ENCODE peak calls at places on chromosomes 3 and 15, in seven cellular contexts. One of them, this sample, is unnamed.

GRCh38 chr15:76345880-76346665 is 9.5 kb downstream of the ISL2 start:
- DNase-seq in dorsolateral prefrontal cortex: no peak
- DNase-seq in psoas muscle: no peak
- DNase-seq in coronary artery: no peak
- DNase-seq in right atrium auricular region: no peak
- DNase-seq in neuronal stem cell: no peak
- DNase-seq in tibial nerve: no peak
- DNase-seq in this sample: no peak

GRCh38 chr3:169913270-169913780 is 2.0 kb downstream of the SAMD7 start:
- DNase-seq in dorsolateral prefrontal cortex: no peak
- DNase-seq in psoas muscle: no peak
- DNase-seq in coronary artery: no peak
- DNase-seq in right atrium auricular region: no peak
- DNase-seq in neuronal stem cell: no peak
- DNase-seq in tibial nerve: no peak
- DNase-seq in this sample: no peak

GRCh38 chr3:177622520-177622919 is 425.2 kb upstream of the TBL1XR1 start:
- DNase-seq in dorsolateral prefrontal cortex: no peak
- DNase-seq in psoas muscle: no peak
- DNase-seq in coronary artery: no peak
- DNase-seq in right atrium auricular region: no peak
- DNase-seq in neuronal stem cell: no peak
- DNase-seq in tibial nerve: no peak
- DNase-seq in this sample: no peak

GRCh38 chr3:101829066-101829830 is 20.1 kb upstream of the NFKBIZ start:
- DNase-seq in dorsolateral prefrontal cortex: peak
- DNase-seq in psoas muscle: peak
- DNase-seq in coronary artery: peak
- DNase-seq in right atrium auricular region: peak
- DNase-seq in neuronal stem cell: no peak
- DNase-seq in tibial nerve: peak
- DNase-seq in this sample: peak

GRCh38 chr3:52062499-52062898 is 6.1 kb upstream of the DUSP7 start:
- DNase-seq in dorsolateral prefrontal cortex: no peak
- DNase-seq in psoas muscle: peak
- DNase-seq in coronary artery: no peak
- DNase-seq in right atrium auricular region: peak
- DNase-seq in neuronal stem cell: no peak
- DNase-seq in tibial nerve: no peak
- DNase-seq in this sample: peak

GRCh38 chr3:177491301-177492031 is 294.2 kb upstream of the TBL1XR1 start:
- DNase-seq in dorsolateral prefrontal cortex: peak
- DNase-seq in psoas muscle: no peak
- DNase-seq in coronary artery: no peak
- DNase-seq in right atrium auricular region: no peak
- DNase-seq in neuronal stem cell: no peak
- DNase-seq in tibial nerve: no peak
- DNase-seq in this sample: no peak

GRCh38 chr3:13021141-13021933 is 51.9 kb downstream of the IQSEC1 start:
- DNase-seq in dorsolateral prefrontal cortex: no peak
- DNase-seq in psoas muscle: peak
- DNase-seq in coronary artery: no peak
- DNase-seq in right atrium auricular region: no peak
- DNase-seq in neuronal stem cell: no peak
- DNase-seq in tibial nerve: peak
- DNase-seq in this sample: no peak

GRCh38 chr15:73781038-73781925 is 28.1 kb upstream of the INSYN1 start:
- DNase-seq in dorsolateral prefrontal cortex: no peak
- DNase-seq in psoas muscle: no peak
- DNase-seq in coronary artery: no peak
- DNase-seq in right atrium auricular region: no peak
- DNase-seq in neuronal stem cell: no peak
- DNase-seq in tibial nerve: no peak
- DNase-seq in this sample: no peak

GRCh38 chr3:150945226-150945625 is 27.3 kb downstream of the CLRN1 start:
- DNase-seq in dorsolateral prefrontal cortex: no peak
- DNase-seq in psoas muscle: no peak
- DNase-seq in coronary artery: no peak
- DNase-seq in right atrium auricular region: no peak
- DNase-seq in neuronal stem cell: no peak
- DNase-seq in tibial nerve: peak
- DNase-seq in this sample: no peak

GRCh38 chr15:25245801-25246622 is 192.8 kb downstream of the UBE3A start:
- DNase-seq in dorsolateral prefrontal cortex: peak
- DNase-seq in psoas muscle: peak
- DNase-seq in coronary artery: peak
- DNase-seq in right atrium auricular region: peak
- DNase-seq in neuronal stem cell: no peak
- DNase-seq in tibial nerve: no peak
- DNase-seq in this sample: no peak

GRCh38 chr3:128971421-128971820 is 22.5 kb downstream of the CFAP92 start:
- DNase-seq in dorsolateral prefrontal cortex: no peak
- DNase-seq in psoas muscle: peak
- DNase-seq in coronary artery: no peak
- DNase-seq in right atrium auricular region: peak
- DNase-seq in neuronal stem cell: no peak
- DNase-seq in tibial nerve: no peak
- DNase-seq in this sample: no peak

GRCh38 chr3:42804831-42805821 is 836 bp upstream of the HIGD1A start:
- DNase-seq in dorsolateral prefrontal cortex: peak
- DNase-seq in psoas muscle: peak
- DNase-seq in coronary artery: peak
- DNase-seq in right atrium auricular region: peak
- DNase-seq in neuronal stem cell: peak
- DNase-seq in tibial nerve: no peak
- DNase-seq in this sample: no peak

GRCh38 chr3:193826126-193826795 is 233.3 kb downstream of the OPA1 start:
- DNase-seq in dorsolateral prefrontal cortex: no peak
- DNase-seq in psoas muscle: peak
- DNase-seq in coronary artery: peak
- DNase-seq in right atrium auricular region: peak
- DNase-seq in neuronal stem cell: no peak
- DNase-seq in tibial nerve: peak
- DNase-seq in this sample: no peak

GRCh38 chr3:156577731-156578130 is 22.8 kb upstream of the SSR3 start:
- DNase-seq in dorsolateral prefrontal cortex: no peak
- DNase-seq in psoas muscle: no peak
- DNase-seq in coronary artery: no peak
- DNase-seq in right atrium auricular region: no peak
- DNase-seq in neuronal stem cell: no peak
- DNase-seq in tibial nerve: no peak
- DNase-seq in this sample: no peak

GRCh38 chr3:43338295-43338694 is 52.0 kb downstream of the SNRK start:
- DNase-seq in dorsolateral prefrontal cortex: no peak
- DNase-seq in psoas muscle: no peak
- DNase-seq in coronary artery: no peak
- DNase-seq in right atrium auricular region: no peak
- DNase-seq in neuronal stem cell: no peak
- DNase-seq in tibial nerve: no peak
- DNase-seq in this sample: no peak

GRCh38 chr15:78059110-78059839 is 18.2 kb downstream of the TBC1D2B start:
- DNase-seq in dorsolateral prefrontal cortex: no peak
- DNase-seq in psoas muscle: no peak
- DNase-seq in coronary artery: no peak
- DNase-seq in right atrium auricular region: no peak
- DNase-seq in neuronal stem cell: no peak
- DNase-seq in tibial nerve: no peak
- DNase-seq in this sample: no peak

GRCh38 chr3:136733317-136733833 is 18.8 kb downstream of the STAG1 start:
- DNase-seq in dorsolateral prefrontal cortex: no peak
- DNase-seq in psoas muscle: no peak
- DNase-seq in coronary artery: no peak
- DNase-seq in right atrium auricular region: no peak
- DNase-seq in neuronal stem cell: no peak
- DNase-seq in tibial nerve: no peak
- DNase-seq in this sample: no peak

GRCh38 chr3:114370537-114371174 is 76.8 kb downstream of the TIGIT start:
- DNase-seq in dorsolateral prefrontal cortex: no peak
- DNase-seq in psoas muscle: no peak
- DNase-seq in coronary artery: no peak
- DNase-seq in right atrium auricular region: no peak
- DNase-seq in neuronal stem cell: no peak
- DNase-seq in tibial nerve: no peak
- DNase-seq in this sample: no peak

DNA sequence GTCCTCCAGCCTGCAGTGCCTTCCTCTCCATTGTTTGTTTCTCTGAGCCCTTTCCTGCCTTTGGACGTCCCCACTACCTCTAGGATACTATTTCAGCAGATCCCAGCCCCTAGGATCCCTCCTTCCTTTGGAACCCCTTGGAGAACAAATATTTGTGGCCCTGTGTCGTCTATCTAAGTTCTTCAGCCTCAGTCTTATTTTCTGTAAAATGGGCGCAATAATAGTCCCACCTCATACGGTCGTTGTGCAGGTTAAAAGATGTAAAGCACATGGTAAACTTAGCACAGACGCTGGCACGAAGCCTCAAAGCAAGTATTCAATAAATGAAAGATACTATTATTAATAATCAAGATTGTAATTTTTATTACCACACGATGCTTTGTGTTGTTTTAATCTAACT is 122.0 kb downstream of the SV2B start:
- DNase-seq in dorsolateral prefrontal cortex: no peak
- DNase-seq in psoas muscle: no peak
- DNase-seq in coronary artery: no peak
- DNase-seq in right atrium auricular region: no peak
- DNase-seq in neuronal stem cell: no peak
- DNase-seq in tibial nerve: no peak
- DNase-seq in this sample: no peak
- H3K27ac ChIP-seq in dorsolateral prefrontal cortex: no peak
- H3K27ac ChIP-seq in psoas muscle: no peak
- H3K27ac ChIP-seq in coronary artery: no peak
- H3K27ac ChIP-seq in right atrium auricular region: no peak
- H3K27ac ChIP-seq in neuronal stem cell: no peak
- H3K27ac ChIP-seq in tibial nerve: no peak
- H3K27ac ChIP-seq in this sample: no peak

GRCh38 chr3:54698059-54698458 is 229.8 kb downstream of the LRTM1 start:
- DNase-seq in dorsolateral prefrontal cortex: no peak
- DNase-seq in psoas muscle: no peak
- DNase-seq in coronary artery: no peak
- DNase-seq in right atrium auricular region: no peak
- DNase-seq in neuronal stem cell: no peak
- DNase-seq in tibial nerve: no peak
- DNase-seq in this sample: no peak
- H3K4me3 ChIP-seq in dorsolateral prefrontal cortex: no peak
- H3K4me3 ChIP-seq in psoas muscle: no peak
- H3K4me3 ChIP-seq in coronary artery: no peak
- H3K4me3 ChIP-seq in right atrium auricular region: no peak
- H3K4me3 ChIP-seq in neuronal stem cell: no peak
- H3K4me3 ChIP-seq in tibial nerve: no peak
- H3K4me3 ChIP-seq in this sample: no peak

GRCh38 chr3:50171540-50172301 is 16.6 kb downstream of the SEMA3F start:
- DNase-seq in dorsolateral prefrontal cortex: no peak
- DNase-seq in psoas muscle: peak
- DNase-seq in coronary artery: no peak
- DNase-seq in right atrium auricular region: no peak
- DNase-seq in neuronal stem cell: no peak
- DNase-seq in tibial nerve: no peak
- DNase-seq in this sample: no peak
- H3K27ac ChIP-seq in dorsolateral prefrontal cortex: no peak
- H3K27ac ChIP-seq in psoas muscle: peak
- H3K27ac ChIP-seq in coronary artery: no peak
- H3K27ac ChIP-seq in right atrium auricular region: peak
- H3K27ac ChIP-seq in neuronal stem cell: no peak
- H3K27ac ChIP-seq in tibial nerve: no peak
- H3K27ac ChIP-seq in this sample: no peak

GRCh38 chr3:172103724-172104123 is 64.3 kb downstream of the FNDC3B start:
- DNase-seq in dorsolateral prefrontal cortex: no peak
- DNase-seq in psoas muscle: no peak
- DNase-seq in coronary artery: no peak
- DNase-seq in right atrium auricular region: no peak
- DNase-seq in neuronal stem cell: no peak
- DNase-seq in tibial nerve: no peak
- DNase-seq in this sample: no peak
- H3K4me3 ChIP-seq in dorsolateral prefrontal cortex: no peak
- H3K4me3 ChIP-seq in psoas muscle: no peak
- H3K4me3 ChIP-seq in coronary artery: no peak
- H3K4me3 ChIP-seq in right atrium auricular region: no peak
- H3K4me3 ChIP-seq in neuronal stem cell: no peak
- H3K4me3 ChIP-seq in tibial nerve: no peak
- H3K4me3 ChIP-seq in this sample: peak

GRCh38 chr3:133549565-133549964 is 23.9 kb upstream of the CDV3 start:
- DNase-seq in dorsolateral prefrontal cortex: no peak
- DNase-seq in psoas muscle: no peak
- DNase-seq in coronary artery: peak
- DNase-seq in right atrium auricular region: no peak
- DNase-seq in neuronal stem cell: no peak
- DNase-seq in tibial nerve: no peak
- DNase-seq in this sample: no peak

GRCh38 chr3:133548090-133548489 is 25.4 kb upstream of the CDV3 start:
- DNase-seq in dorsolateral prefrontal cortex: no peak
- DNase-seq in psoas muscle: no peak
- DNase-seq in coronary artery: peak
- DNase-seq in right atrium auricular region: no peak
- DNase-seq in neuronal stem cell: no peak
- DNase-seq in tibial nerve: no peak
- DNase-seq in this sample: no peak

GRCh38 chr3:133542871-133543270 is 30.6 kb upstream of the CDV3 start:
- DNase-seq in dorsolateral prefrontal cortex: no peak
- DNase-seq in psoas muscle: no peak
- DNase-seq in coronary artery: peak
- DNase-seq in right atrium auricular region: no peak
- DNase-seq in neuronal stem cell: no peak
- DNase-seq in tibial nerve: no peak
- DNase-seq in this sample: no peak

GRCh38 chr3:133547432-133548041 is 25.9 kb upstream of the CDV3 start:
- DNase-seq in dorsolateral prefrontal cortex: no peak
- DNase-seq in psoas muscle: no peak
- DNase-seq in coronary artery: peak
- DNase-seq in right atrium auricular region: no peak
- DNase-seq in neuronal stem cell: no peak
- DNase-seq in tibial nerve: no peak
- DNase-seq in this sample: no peak
- H3K27ac ChIP-seq in dorsolateral prefrontal cortex: no peak
- H3K27ac ChIP-seq in psoas muscle: no peak
- H3K27ac ChIP-seq in coronary artery: no peak
- H3K27ac ChIP-seq in right atrium auricular region: peak
- H3K27ac ChIP-seq in neuronal stem cell: peak
- H3K27ac ChIP-seq in tibial nerve: no peak
- H3K27ac ChIP-seq in this sample: peak

DNA sequence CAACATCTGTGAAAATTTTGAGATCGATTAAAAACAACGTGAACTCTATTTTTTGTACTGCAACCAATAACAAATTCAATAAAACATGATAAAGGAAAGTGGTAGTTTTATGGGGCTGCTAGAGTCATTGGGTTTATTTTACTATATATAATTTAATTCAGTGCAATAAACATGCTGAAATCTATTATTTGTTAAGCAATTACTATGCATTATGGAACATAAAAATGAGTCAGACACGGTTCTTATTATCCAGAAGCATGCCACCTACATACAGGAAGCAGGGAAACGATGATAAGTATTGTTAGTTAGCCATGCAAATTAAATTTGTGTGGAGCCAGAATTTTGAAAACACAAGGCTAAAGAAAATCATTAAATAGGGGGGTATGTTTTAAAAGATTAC is 27.2 kb downstream of the NPHP3 start:
- DNase-seq in dorsolateral prefrontal cortex: no peak
- DNase-seq in psoas muscle: no peak
- DNase-seq in coronary artery: no peak
- DNase-seq in right atrium auricular region: no peak
- DNase-seq in neuronal stem cell: no peak
- DNase-seq in tibial nerve: no peak
- DNase-seq in this sample: no peak
- H3K4me3 ChIP-seq in dorsolateral prefrontal cortex: no peak
- H3K4me3 ChIP-seq in psoas muscle: no peak
- H3K4me3 ChIP-seq in coronary artery: no peak
- H3K4me3 ChIP-seq in right atrium auricular region: no peak
- H3K4me3 ChIP-seq in neuronal stem cell: no peak
- H3K4me3 ChIP-seq in tibial nerve: no peak
- H3K4me3 ChIP-seq in this sample: no peak

This sample was measured in thoracic aorta.